ENCODE peak calls at places on chromosomes 1 and 21, in four cellular contexts. One of them, this sample, is unnamed.

GRCh38 chr1:53391982-53392381 is 64.1 kb upstream of the LRP8 start:
- DNase-seq in neuronal stem cell: no peak
- DNase-seq in hepatocyte: no peak
- DNase-seq in H4: no peak
- DNase-seq in this sample: no peak

GRCh38 chr1:114103992-114104391 is 49.7 kb downstream of the SYT6 start:
- DNase-seq in H4: no peak
- DNase-seq in neuronal stem cell: no peak
- DNase-seq in hepatocyte: no peak
- DNase-seq in this sample: no peak

GRCh38 chr21:29697555-29698193 is 242.1 kb downstream of the GRIK1 start:
- DNase-seq in H4: no peak
- DNase-seq in hepatocyte: no peak
- DNase-seq in neuronal stem cell: no peak
- DNase-seq in this sample: no peak

GRCh38 chr1:7250826-7251800 is 465.9 kb downstream of the CAMTA1 start:
- DNase-seq in hepatocyte: no peak
- DNase-seq in neuronal stem cell: no peak
- DNase-seq in H4: no peak
- DNase-seq in this sample: no peak

GRCh38 chr1:218772575-218772974 is 401.1 kb upstream of the LYPLAL1 start:
- DNase-seq in neuronal stem cell: no peak
- DNase-seq in H4: no peak
- DNase-seq in hepatocyte: no peak
- DNase-seq in this sample: no peak

GRCh38 chr1:179105393-179105792 is 23.5 kb downstream of the TOR3A start:
- DNase-seq in H4: no peak
- DNase-seq in hepatocyte: peak
- DNase-seq in neuronal stem cell: no peak
- DNase-seq in this sample: no peak

GRCh38 chr1:182259229-182259872 is 132.2 kb downstream of the GLUL start:
- DNase-seq in H4: peak
- DNase-seq in neuronal stem cell: no peak
- DNase-seq in hepatocyte: no peak
- DNase-seq in this sample: no peak

GRCh38 chr1:235324296-235324695 is 3.7 kb downstream of the ARID4B start:
- DNase-seq in hepatocyte: no peak
- DNase-seq in neuronal stem cell: no peak
- DNase-seq in H4: no peak
- DNase-seq in this sample: no peak

GRCh38 chr1:205739348-205740160 is 10.4 kb downstream of the NUCKS1 start:
- DNase-seq in neuronal stem cell: no peak
- DNase-seq in H4: peak
- DNase-seq in hepatocyte: no peak
- DNase-seq in this sample: no peak

GRCh38 chr21:40466893-40467483 is 380.0 kb downstream of the DSCAM start:
- DNase-seq in neuronal stem cell: peak
- DNase-seq in H4: no peak
- DNase-seq in hepatocyte: peak
- DNase-seq in this sample: no peak

GRCh38 chr1:217403321-217403720 is 227.6 kb downstream of the GPATCH2 start:
- DNase-seq in neuronal stem cell: no peak
- DNase-seq in H4: no peak
- DNase-seq in hepatocyte: no peak
- DNase-seq in this sample: no peak

GRCh38 chr1:89465201-89465600 is 59.4 kb upstream of the LRRC8B start:
- DNase-seq in H4: peak
- DNase-seq in hepatocyte: no peak
- DNase-seq in neuronal stem cell: no peak
- DNase-seq in this sample: no peak

GRCh38 chr1:2591581-2592261 is 5.1 kb downstream of the PRXL2B start:
- DNase-seq in neuronal stem cell: no peak
- DNase-seq in hepatocyte: no peak
- DNase-seq in H4: no peak
- DNase-seq in this sample: no peak

GRCh38 chr21:44695641-44696040 is 1.3 kb upstream of the KRTAP10-12 start:
- DNase-seq in H4: no peak
- DNase-seq in neuronal stem cell: no peak
- DNase-seq in hepatocyte: no peak
- DNase-seq in this sample: no peak

GRCh38 chr1:5950994-5951749 is 41.1 kb downstream of the NPHP4 start:
- DNase-seq in neuronal stem cell: no peak
- DNase-seq in hepatocyte: no peak
- DNase-seq in H4: no peak
- DNase-seq in this sample: no peak

GRCh38 chr1:11158720-11159321 is 30.3 kb upstream of the ANGPTL7 start:
- DNase-seq in neuronal stem cell: no peak
- DNase-seq in H4: no peak
- DNase-seq in hepatocyte: peak
- DNase-seq in this sample: no peak

GRCh38 chr1:107250169-107250568 is 109.3 kb downstream of the NTNG1 start:
- DNase-seq in hepatocyte: no peak
- DNase-seq in H4: no peak
- DNase-seq in neuronal stem cell: no peak
- DNase-seq in this sample: no peak

GRCh38 chr1:221394011-221394544 is 347.8 kb downstream of the DUSP10 start:
- DNase-seq in H4: peak
- DNase-seq in hepatocyte: no peak
- DNase-seq in neuronal stem cell: no peak
- DNase-seq in this sample: no peak

GRCh38 chr1:220457982-220458381 is 70.0 kb upstream of the MARK1 start:
- DNase-seq in neuronal stem cell: no peak
- DNase-seq in H4: no peak
- DNase-seq in hepatocyte: no peak
- DNase-seq in this sample: no peak

This sample was measured in neural crest cell.